ENCODE peak calls at places on chromosomes 5 and 9, in four cellular contexts. D, Y, T and N are unnamed samples.

GRCh38 chr9:132575811-132576210 is 6.6 kb upstream of the BARHL1 start:
- DNase-seq in D (no peak), Y (no peak), T (no peak), N (no peak)

GRCh38 chr5:108672639-108673038 is 75.1 kb upstream of the FER start:
- DNase-seq in D (no peak), Y (no peak), T (no peak), N (no peak)

GRCh38 chr5:28580616-28581015 is 1542.2 kb upstream of the CDH9 start:
- DNase-seq in D (no peak), Y (no peak), T (no peak), N (no peak)

GRCh38 chr9:131259916-131260597 is 16.3 kb downstream of the FAM78A start:
- DNase-seq in D (no peak), Y (no peak), T (no peak), N (peak)

GRCh38 chr9:94156549-94157407 is 72.5 kb downstream of the PTPDC1 start:
- DNase-seq in D (peak), Y (peak), T (no peak), N (no peak)

GRCh38 chr5:145854651-145855258 is 18.1 kb downstream of the GRXCR2 start:
- DNase-seq in D (peak), Y (peak), T (no peak), N (peak)

GRCh38 chr9:17116400-17116837 is 18.4 kb upstream of the CNTLN start:
- DNase-seq in D (peak), Y (peak), T (no peak), N (no peak)

GRCh38 chr5:16456103-16456832 is 9.3 kb downstream of the ZNF622 start:
- DNase-seq in D (peak), Y (peak), T (no peak), N (peak)

GRCh38 chr5:1386274-1386717 is 41.4 kb upstream of the CLPTM1L start:
- DNase-seq in D (peak), Y (no peak), T (no peak), N (peak)

GRCh38 chr9:136140966-136141365 is 22.3 kb upstream of the TMEM250 start:
- DNase-seq in D (no peak), Y (no peak), T (no peak), N (no peak)

GRCh38 chr9:13266172-13266571 is 13.3 kb downstream of the MPDZ start:
- DNase-seq in D (no peak), Y (no peak), T (no peak), N (no peak)

GRCh38 chr9:137393176-137394150 is 29.5 kb downstream of the EXD3 start:
- DNase-seq in D (no peak), Y (no peak), T (no peak), N (no peak)

GRCh38 chr5:159184858-159185381 is 24.4 kb downstream of the RNF145 start:
- DNase-seq in D (peak), Y (no peak), T (no peak), N (no peak)

GRCh38 chr9:13942695-13943094 is 371.2 kb downstream of the NFIB start:
- DNase-seq in D (peak), Y (no peak), T (no peak), N (peak)

GRCh38 chr5:67341478-67341877 is 144.9 kb upstream of the CD180 start:
- DNase-seq in D (no peak), Y (no peak), T (no peak), N (no peak)

GRCh38 chr5:74552101-74552500 is 88.4 kb downstream of the ENC1 start:
- DNase-seq in D (no peak), Y (no peak), T (no peak), N (no peak)

GRCh38 chr5:174084691-174085154 is 39.2 kb downstream of the NSG2 start:
- DNase-seq in D (no peak), Y (no peak), T (no peak), N (no peak)

GRCh38 chr5:170741801-170742200 is 41.7 kb upstream of the GABRP start:
- DNase-seq in D (no peak), Y (no peak), T (no peak), N (no peak)

GRCh38 chr5:121963409-121963808 is 1.6 kb downstream of the SRFBP1 start:
- DNase-seq in D (no peak), Y (no peak), T (no peak), N (peak)

GRCh38 chr5:109413463-109413862 is 3.7 kb upstream of the PJA2 start:
- DNase-seq in D (no peak), Y (peak), T (no peak), N (no peak)

GRCh38 chr5:176747670-176748072 is 62.7 kb upstream of the UNC5A start:
- DNase-seq in D (no peak), Y (no peak), T (no peak), N (no peak)

GRCh38 chr5:113166285-113166684 is 189.7 kb downstream of the DCP2 start:
- DNase-seq in D (no peak), Y (no peak), T (no peak), N (no peak)

GRCh38 chr5:126106032-126106431 is 317.2 kb upstream of the GRAMD2B start:
- DNase-seq in D (no peak), Y (no peak), T (no peak), N (no peak)

GRCh38 chr5:27311544-27311943 is 273.2 kb upstream of the CDH9 start:
- DNase-seq in D (no peak), Y (no peak), T (no peak), N (no peak)

GRCh38 chr9:97462914-97463313 is 38.6 kb upstream of the TMOD1 start:
- DNase-seq in D (no peak), Y (no peak), T (no peak), N (no peak)

GRCh38 chr9:38619556-38620447 is 594 bp downstream of the ANKRD18A start:
- DNase-seq in D (peak), Y (peak), T (no peak), N (no peak)

GRCh38 chr5:143922718-143923117 is 110.8 kb downstream of the HMHB1 start:
- DNase-seq in D (peak), Y (no peak), T (no peak), N (no peak)

DNA sequence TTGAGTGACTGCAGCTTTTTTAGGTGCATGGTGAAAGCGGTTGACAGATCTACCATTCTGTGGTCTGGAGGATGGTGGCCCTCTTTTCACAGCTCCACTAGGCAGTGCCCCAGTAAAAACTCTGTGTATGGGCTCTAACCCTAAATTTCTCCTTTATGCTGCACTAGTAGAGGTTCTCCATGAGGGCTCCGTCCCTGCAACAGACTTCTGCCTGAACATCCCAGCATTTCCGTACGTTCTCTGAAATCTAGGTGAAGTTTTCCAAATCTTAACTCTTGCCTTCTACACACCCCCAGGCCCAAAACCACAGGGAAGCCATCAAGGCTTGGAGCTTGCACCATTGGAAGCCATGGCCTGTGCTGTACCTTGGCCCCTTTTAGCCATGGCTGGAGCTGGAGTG is 1898.1 kb upstream of the NUDT12 start:
- DNase-seq in D (no peak), Y (no peak), T (no peak), N (no peak)
- TF ChIP-seq POLR2AphosphoS2 in D (no peak), Y (no peak), T (no peak), N (no peak)

GRCh38 chr5:10478436-10478835 is 36.8 kb downstream of the ROPN1L start:
- DNase-seq in D (no peak), Y (no peak), T (no peak), N (no peak)

GRCh38 chr5:10481241-10481932 is 39.7 kb downstream of the ROPN1L start:
- DNase-seq in D (peak), Y (peak), T (no peak), N (no peak)

GRCh38 chr5:10475931-10476687 is 34.4 kb downstream of the ROPN1L start:
- DNase-seq in D (no peak), Y (no peak), T (no peak), N (peak)

GRCh38 chr5:10476878-10477277 is 35.2 kb downstream of the ROPN1L start:
- DNase-seq in D (no peak), Y (no peak), T (no peak), N (no peak)

GRCh38 chr5:10479226-10479721 is 37.6 kb downstream of the ROPN1L start:
- DNase-seq in D (peak), Y (no peak), T (no peak), N (no peak)
- TF ChIP-seq POLR2AphosphoS2 in D (no peak), Y (no peak), T (no peak), N (no peak)

GRCh38 chr5:5252106-5252505 is 112.0 kb downstream of the ADAMTS16 start:
- DNase-seq in D (no peak), Y (no peak), T (no peak), N (no peak)

DNA sequence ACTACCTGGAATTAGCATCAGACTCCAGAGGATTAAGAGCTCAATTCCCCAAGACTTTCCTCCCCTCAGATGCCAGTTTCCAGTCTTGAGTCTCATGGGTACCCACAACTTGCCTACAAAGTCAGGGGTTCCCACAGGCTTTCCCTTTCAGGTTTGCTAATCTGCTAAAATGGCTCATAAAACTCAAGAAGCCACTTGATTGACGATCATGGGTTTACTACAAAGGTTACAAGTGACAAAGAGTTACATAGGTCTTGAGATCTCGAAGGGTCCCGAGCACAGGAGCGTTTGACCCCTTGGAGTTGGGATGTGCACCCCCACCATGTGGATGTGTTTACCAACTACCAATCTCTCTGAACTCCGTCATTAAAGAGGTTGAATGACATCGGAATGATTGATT is 117.6 kb downstream of the ADAMTS16 start:
- DNase-seq in D (no peak), Y (no peak), T (no peak), N (no peak)
- TF ChIP-seq POLR2AphosphoS2 in D (no peak), Y (no peak), T (no peak), N (no peak)

DNA sequence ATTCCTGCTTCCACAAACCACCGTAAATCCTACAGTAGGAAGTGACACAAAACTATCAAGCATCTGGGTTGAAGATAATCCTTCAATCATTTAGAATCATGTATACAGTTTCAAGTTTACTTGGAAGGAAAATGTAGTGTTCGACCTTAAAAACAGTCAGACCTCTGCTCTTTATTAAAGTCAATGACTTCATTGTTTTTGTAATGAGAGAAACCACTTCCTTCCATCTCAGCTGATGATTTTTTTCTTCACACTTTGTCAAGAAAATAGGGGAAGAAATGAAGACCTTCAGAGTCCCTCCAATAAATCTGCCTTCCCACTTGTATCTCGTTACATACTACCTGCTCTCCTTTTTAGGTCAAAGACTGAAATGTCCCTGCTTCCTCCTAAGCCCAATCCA is 30.1 kb downstream of the TUSC1 start:
- DNase-seq in D (no peak), Y (no peak), T (no peak), N (no peak)
- TF ChIP-seq POLR2AphosphoS2 in D (no peak), Y (no peak), T (no peak), N (no peak)

GRCh38 chr9:134765785-134766184 is 114.8 kb upstream of the FCN2 start:
- DNase-seq in D (no peak), Y (no peak), T (no peak), N (no peak)
- TF ChIP-seq POLR2AphosphoS2 in D (no peak), Y (no peak), T (no peak), N (no peak)

DNA sequence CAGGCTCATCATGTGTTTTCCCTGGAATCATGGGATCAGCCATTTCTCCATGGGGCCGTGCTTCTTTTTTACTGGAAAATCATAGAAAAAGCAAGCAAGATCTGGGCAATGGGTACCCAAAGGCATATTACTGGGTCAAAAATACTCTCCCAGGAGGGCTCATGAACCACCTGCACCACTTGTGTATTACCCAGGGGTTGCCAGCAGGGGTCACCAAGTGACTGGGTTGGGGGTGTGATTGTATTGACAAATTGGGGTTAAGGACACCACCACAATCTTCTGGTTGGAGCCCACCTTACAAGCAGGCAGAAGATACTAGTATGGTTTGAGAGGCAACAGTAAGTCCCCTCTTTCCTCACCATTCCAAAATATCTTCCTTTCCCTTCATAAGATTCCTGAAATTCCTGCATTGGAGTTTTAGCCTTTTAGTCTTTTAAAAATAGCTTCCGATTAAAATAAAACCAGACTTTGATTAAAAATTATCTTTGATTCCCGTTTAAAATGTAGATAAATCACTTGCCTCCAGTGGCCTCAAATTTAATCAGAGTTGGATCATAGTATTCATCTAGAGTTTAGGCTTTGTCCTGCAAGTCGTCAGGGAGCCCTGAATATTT is 603.3 kb downstream of the KIF4B start:
- DNase-seq in D (peak), Y (peak), T (no peak), N (peak)
- TF ChIP-seq POLR2AphosphoS2 in D (no peak), Y (no peak), T (no peak), N (no peak)

GRCh38 chr9:114308361-114308950 is 14.4 kb upstream of the ORM1 start:
- DNase-seq in D (no peak), Y (no peak), T (no peak), N (no peak)

GRCh38 chr9:114307323-114308250 is 15.3 kb upstream of the ORM1 start:
- DNase-seq in D (no peak), Y (no peak), T (no peak), N (no peak)

GRCh38 chr9:114311571-114312512 is 11.1 kb upstream of the ORM1 start:
- DNase-seq in D (no peak), Y (no peak), T (no peak), N (no peak)

GRCh38 chr9:114310471-114311450 is 12.1 kb upstream of the ORM1 start:
- DNase-seq in D (no peak), Y (no peak), T (no peak), N (no peak)

DNA sequence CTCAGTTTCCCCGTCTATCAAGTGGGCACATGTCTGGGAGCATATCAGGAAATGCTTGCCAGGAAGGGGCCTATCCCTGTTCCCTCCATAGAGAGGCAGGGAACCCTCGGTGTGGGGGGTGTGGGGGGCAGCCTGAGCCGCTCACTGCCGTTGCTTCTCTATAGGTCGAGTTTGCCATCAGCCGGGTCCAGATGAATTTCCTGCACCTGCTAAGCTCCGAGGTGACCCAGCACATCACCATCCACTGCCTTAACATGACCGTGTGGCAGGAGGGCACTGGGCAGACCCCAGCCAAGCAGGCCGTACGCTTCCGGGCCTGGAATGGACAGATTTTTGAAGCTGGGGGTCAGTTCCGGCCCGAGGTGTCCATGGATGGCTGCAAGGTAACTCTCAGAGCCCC is 13.8 kb upstream of the ORM1 start:
- DNase-seq in D (no peak), Y (no peak), T (no peak), N (no peak)
- TF ChIP-seq POLR2AphosphoS2 in D (no peak), Y (no peak), T (no peak), N (no peak)

DNA sequence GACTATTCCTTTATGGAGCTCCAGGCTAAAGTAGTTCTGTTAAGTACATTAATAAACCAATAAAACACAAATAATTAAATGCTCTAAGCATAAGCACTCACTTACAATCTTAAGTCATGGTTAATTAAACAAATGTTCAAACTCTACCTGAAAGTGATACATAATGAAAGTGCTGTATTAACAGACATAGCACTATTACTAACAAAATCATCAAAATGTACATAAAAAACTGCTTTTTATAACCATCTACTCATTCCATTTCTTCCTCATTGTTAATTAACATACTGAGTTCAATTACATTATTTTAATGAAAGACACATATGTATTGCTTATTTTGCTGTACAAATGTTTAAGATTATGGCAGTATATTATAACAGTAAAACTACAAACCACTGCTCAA is 107.3 kb downstream of the AP3B1 start:
- DNase-seq in D (no peak), Y (no peak), T (no peak), N (no peak)
- TF ChIP-seq POLR2AphosphoS2 in D (no peak), Y (no peak), T (no peak), N (no peak)

GRCh38 chr5:25006734-25007133 is 362.0 kb upstream of the CDH10 start:
- DNase-seq in D (peak), Y (no peak), T (no peak), N (no peak)

DNA sequence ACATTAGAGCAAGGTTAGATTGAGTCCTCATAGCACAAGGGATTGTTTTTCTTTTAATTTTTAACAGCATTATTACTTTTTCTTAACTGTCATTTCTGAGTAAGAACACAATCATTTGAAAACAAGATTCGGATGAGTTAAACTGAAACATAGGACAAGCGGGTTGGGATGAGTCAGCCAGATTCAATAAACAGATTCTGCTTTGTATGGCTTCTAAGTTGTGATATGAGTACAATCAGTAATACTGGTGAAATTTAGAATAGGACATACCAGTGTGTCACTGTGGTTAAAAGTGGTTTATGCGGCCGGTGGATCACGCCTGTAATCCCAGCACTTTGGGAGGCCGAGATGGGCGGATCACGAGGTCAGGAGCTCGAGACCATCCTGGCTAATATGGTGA is 364.3 kb upstream of the CDH10 start:
- DNase-seq in D (no peak), Y (no peak), T (no peak), N (no peak)
- TF ChIP-seq POLR2AphosphoS2 in D (no peak), Y (no peak), T (no peak), N (no peak)

GRCh38 chr9:107226431-107226830 is 56.6 kb upstream of the RAD23B start:
- DNase-seq in D (peak), Y (no peak), T (no peak), N (peak)
- TF ChIP-seq POLR2AphosphoS2 in D (no peak), Y (no peak), T (no peak), N (no peak)